ENCODE peak calls at places on chromosomes 13 and 19, in four cellular contexts. J is neural progenitor cell, M is GM23248, C is IMR-90. O is an unnamed sample.

GRCh38 chr19:13150919-13151604 is 851 bp downstream of the IER2 start:
- DNase-seq in J (peak; percentile 54), M (peak; percentile 41), C (no peak), O (no peak)

GRCh38 chr13:103140001-103140671 is 73.9 kb upstream of the SLC10A2 start:
- DNase-seq in J (peak; percentile 46), M (peak; percentile 1), C (no peak), O (no peak)

GRCh38 chr19:58558623-58559274 is 338 bp upstream of the UBE2M start:
- DNase-seq in J (peak; percentile 100), M (peak; percentile 99), C (peak; percentile 98), O (peak; percentile 85)

GRCh38 chr19:49712397-49712859 is 21.5 kb downstream of the CPT1C start:
- DNase-seq in J (peak; percentile 72), M (peak; percentile 90), C (peak; percentile 1), O (no peak)

GRCh38 chr19:2308114-2308556 is at the start of gene LINGO3:
- DNase-seq in J (peak; percentile 60), M (peak; percentile 27), C (no peak), O (no peak)

GRCh38 chr19:40605201-40605971 is 4.2 kb downstream of the LTBP4 start:
- DNase-seq in J (peak; percentile 79), M (peak; percentile 82), C (peak; percentile 31), O (no peak)

GRCh38 chr13:39073983-39074382 is 35.7 kb downstream of the NHLRC3 start:
- DNase-seq in J (no peak), M (no peak), C (no peak), O (no peak)

GRCh38 chr13:53311561-53311960 is 282.9 kb downstream of the OLFM4 start:
- DNase-seq in J (peak; percentile 67), M (no peak), C (no peak), O (no peak)

GRCh38 chr13:93535256-93535655 is 308.6 kb downstream of the GPC6 start:
- DNase-seq in J (no peak), M (peak; percentile 85), C (peak; percentile 76), O (no peak)

GRCh38 chr19:57103573-57104277 is 16.1 kb upstream of the USP29 start:
- DNase-seq in J (peak; percentile 51), M (peak; percentile 86), C (peak; percentile 47), O (no peak)

GRCh38 chr13:43235028-43235427 is 211.6 kb downstream of the DNAJC15 start:
- DNase-seq in J (no peak), M (no peak), C (no peak), O (no peak)

GRCh38 chr19:45035755-45036154 is 3.1 kb upstream of the CLASRP start:
- DNase-seq in J (no peak), M (no peak), C (no peak), O (no peak)

GRCh38 chr13:80171096-80171495 is 169.8 kb downstream of the SPRY2 start:
- DNase-seq in J (no peak), M (no peak), C (no peak), O (no peak)

GRCh38 chr13:40432018-40432978 is 234.1 kb downstream of the FOXO1 start:
- DNase-seq in J (no peak), M (no peak), C (no peak), O (no peak)

GRCh38 chr19:51356159-51356801 is 9.9 kb downstream of the ETFB start:
- DNase-seq in J (no peak), M (no peak), C (no peak), O (no peak)

GRCh38 chr19:19554074-19555023 is 16.3 kb downstream of the CILP2 start:
- DNase-seq in J (peak; percentile 85), M (peak; percentile 71), C (peak; percentile 21), O (no peak)

GRCh38 chr13:47148543-47148942 is 251.7 kb upstream of the HTR2A start:
- DNase-seq in J (no peak), M (no peak), C (no peak), O (no peak)

GRCh38 chr13:113739527-113740285 is 19.3 kb upstream of the TMEM255B start:
- DNase-seq in J (no peak), M (no peak), C (no peak), O (no peak)

GRCh38 chr13:111845621-111846351 is 221.2 kb upstream of the SOX1 start:
- DNase-seq in J (no peak), M (no peak), C (no peak), O (no peak)

GRCh38 chr13:64470751-64471150 is 2759.4 kb downstream of the PCDH9 start:
- DNase-seq in J (no peak), M (no peak), C (no peak), O (no peak)

GRCh38 chr19:12670159-12670928 is 3.7 kb downstream of the WDR83 start:
- DNase-seq in J (no peak), M (no peak), C (no peak), O (no peak)

GRCh38 chr13:68995972-68996670 is 1111.5 kb upstream of the ATXN8OS start:
- DNase-seq in J (no peak), M (no peak), C (no peak), O (no peak)

GRCh38 chr13:47546963-47547345 is 454.1 kb downstream of the SUCLA2 start:
- DNase-seq in J (no peak), M (no peak), C (no peak), O (no peak)

GRCh38 chr13:50309872-50310594 is 294.8 kb downstream of the KCNRG start:
- DNase-seq in J (peak; percentile 19), M (no peak), C (no peak), O (no peak)

GRCh38 chr19:7998081-7998480 is 7.4 kb downstream of the ELAVL1 start:
- DNase-seq in J (no peak), M (peak; percentile 32), C (peak; percentile 63), O (no peak)

GRCh38 chr19:8367327-8368001 is 3.5 kb downstream of the ANGPTL4 start:
- DNase-seq in J (peak; percentile 68), M (peak; percentile 92), C (peak; percentile 98), O (no peak)

GRCh38 chr19:35755160-35755549 is 1.7 kb downstream of the HSPB6 start:
- DNase-seq in J (no peak), M (no peak), C (no peak), O (no peak)

GRCh38 chr19:35754365-35755139 is 2.3 kb downstream of the HSPB6 start:
- DNase-seq in J (no peak), M (no peak), C (no peak), O (no peak)

GRCh38 chr19:35757231-35757748 is 461 bp upstream of the HSPB6 start:
- DNase-seq in J (peak; percentile 66), M (peak; percentile 93), C (peak; percentile 96), O (no peak)

GRCh38 chr19:35756373-35757230 is at the start of gene HSPB6:
- DNase-seq in J (peak; percentile 49), M (peak; percentile 80), C (peak; percentile 72), O (no peak)

DNA sequence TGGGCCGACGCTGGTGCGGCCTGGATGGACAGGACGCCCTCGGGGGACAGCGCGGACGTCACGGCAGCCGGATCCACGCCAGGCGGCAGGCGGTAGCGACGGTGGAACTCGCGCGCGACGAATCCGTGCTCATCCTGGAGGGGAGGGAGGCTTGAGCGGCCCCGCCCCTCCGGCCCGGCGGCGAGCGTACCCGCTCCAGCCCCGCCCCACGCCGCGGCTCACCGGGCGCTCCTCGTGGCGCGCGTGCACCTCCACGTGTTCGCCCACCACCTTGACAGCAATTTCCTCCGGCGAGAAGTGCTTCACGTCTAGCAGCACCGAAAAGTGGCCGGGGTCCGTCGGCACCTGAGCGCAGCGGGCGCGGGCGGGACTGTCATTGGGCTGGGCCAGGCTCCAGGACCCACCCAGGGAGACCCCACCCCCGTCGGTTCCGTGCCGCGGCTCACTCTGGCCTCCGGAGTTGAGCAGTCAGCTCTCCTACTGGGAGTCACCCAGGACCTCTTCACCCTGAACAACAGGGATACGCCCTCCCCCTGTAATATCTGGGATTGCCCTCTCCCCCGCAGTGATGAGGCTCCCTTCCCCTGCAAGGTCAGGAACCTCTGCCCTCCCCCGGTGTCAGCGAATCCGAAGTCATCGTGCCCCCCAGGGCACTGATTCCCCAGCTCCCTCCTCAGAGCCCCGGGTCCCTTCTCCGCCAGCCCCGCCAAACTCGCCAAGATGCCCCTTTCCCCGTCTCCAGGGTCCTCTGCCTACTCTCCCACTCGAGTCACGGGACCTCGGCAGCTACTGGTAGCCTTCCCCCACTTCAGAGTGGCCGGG is 1.1 kb downstream of the HSPB6 start:
- DNase-seq in J (peak; percentile 47), M (peak; percentile 91), C (peak; percentile 55), O (no peak)
- H3K27ac ChIP-seq in J (no peak overlapping the region), M (peak overlapping the region; percentile 97), C (peak overlapping the region; percentile 97), O (no peak overlapping the region)

GRCh38 chr19:6743714-6744380 is 4.4 kb downstream of the TRIP10 start:
- DNase-seq in J (peak; percentile 77), M (no peak), C (peak; percentile 37), O (no peak)
- H3K9ac ChIP-seq in J (no peak overlapping the region), M (peak overlapping the region; percentile 47), C (peak overlapping the region; percentile 52), O (no peak overlapping the region)

GRCh38 chr19:41671481-41671880 is 16.6 kb downstream of the CEACAM7 start:
- DNase-seq in J (no peak), M (no peak), C (no peak), O (no peak)

GRCh38 chr19:41668315-41668714 is 19.8 kb downstream of the CEACAM7 start:
- DNase-seq in J (no peak), M (no peak), C (no peak), O (no peak)

GRCh38 chr19:41666075-41666474 is 22.0 kb downstream of the CEACAM7 start:
- DNase-seq in J (no peak), M (no peak), C (no peak), O (no peak)

GRCh38 chr19:41670755-41671154 is 17.3 kb downstream of the CEACAM7 start:
- DNase-seq in J (no peak), M (no peak), C (no peak), O (no peak)
- H3K27ac ChIP-seq in J (no peak overlapping the region), M (no peak overlapping the region), C (no peak overlapping the region), O (no peak overlapping the region)

GRCh38 chr19:10543059-10543419 is 665 bp upstream of the ATG4D start:
- DNase-seq in J (peak; percentile 12), M (no peak), C (no peak), O (no peak)
- H3K9ac ChIP-seq in J (no peak overlapping the region), M (no peak overlapping the region), C (no peak overlapping the region), O (no peak overlapping the region)

GRCh38 chr13:75787249-75787940 is 151.3 kb downstream of the LMO7 start:
- DNase-seq in J (no peak), M (peak; percentile 75), C (peak; percentile 79), O (no peak)

GRCh38 chr13:75790198-75790970 is 154.3 kb downstream of the LMO7 start:
- DNase-seq in J (no peak), M (no peak), C (no peak), O (no peak)

GRCh38 chr13:75785130-75785529 is 149.0 kb downstream of the LMO7 start:
- DNase-seq in J (no peak), M (peak; percentile 84), C (peak; percentile 54), O (no peak)

GRCh38 chr13:75789451-75790197 is 153.5 kb downstream of the LMO7 start:
- DNase-seq in J (no peak), M (peak; percentile 10), C (no peak), O (no peak)

DNA sequence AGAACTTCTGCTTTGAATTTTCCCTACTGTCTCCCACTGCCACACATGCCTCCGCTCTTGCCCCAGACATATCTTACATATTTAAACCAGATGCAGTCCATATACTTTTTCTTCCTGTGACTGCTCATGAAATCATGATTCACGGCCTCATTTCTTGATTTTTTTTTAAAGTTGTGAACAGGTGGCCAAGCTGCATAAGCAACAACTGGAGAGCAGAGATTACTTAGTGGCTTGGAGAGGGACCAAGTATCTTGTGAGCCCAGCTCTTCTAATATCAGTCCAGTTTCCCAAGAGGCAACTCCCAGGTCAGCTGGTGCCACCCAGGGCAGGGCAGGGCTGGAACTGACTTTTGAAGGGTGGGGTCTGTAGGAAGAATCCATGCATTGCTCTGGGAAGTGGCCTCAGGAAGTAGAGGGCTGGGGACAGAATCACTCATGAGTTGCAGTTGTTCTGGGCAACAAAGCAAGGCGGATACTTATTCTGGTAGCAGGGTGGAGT is 152.4 kb downstream of the LMO7 start:
- DNase-seq in J (no peak), M (peak; percentile 89), C (peak; percentile 96), O (no peak)
- H3K27ac ChIP-seq in J (no peak overlapping the region), M (peak overlapping the region; percentile 59), C (peak overlapping the region; percentile 78), O (no peak overlapping the region)